ENCODE peak calls at places on chromosomes 12 and 14, in five cellular contexts. U, J, O, Y and H are unnamed samples. For H3K4me1, the result is how much of the 10 kb centered on the place peaks cover.

GRCh38 chr14:101783260-101784016 is 21.9 kb downstream of the PPP2R5C start:
- DNase-seq in U (no peak), J (no peak), O (no peak), Y (no peak), H (peak)

GRCh38 chr14:49857427-49858003 is 4.9 kb upstream of the NEMF start:
- DNase-seq in U (no peak), J (no peak), O (no peak), Y (no peak), H (no peak)

GRCh38 chr12:29043069-29043468 is 106.0 kb upstream of the FAR2 start:
- DNase-seq in U (no peak), J (no peak), O (no peak), Y (no peak), H (no peak)

GRCh38 chr12:1176191-1176590 is 185.2 kb downstream of the ERC1 start:
- DNase-seq in U (no peak), J (no peak), O (no peak), Y (no peak), H (no peak)

GRCh38 chr14:90382491-90383125 is 14.2 kb upstream of the CALM1 start:
- DNase-seq in U (peak), J (peak), O (peak), Y (no peak), H (no peak)

GRCh38 chr12:29024117-29024516 is 125.0 kb upstream of the FAR2 start:
- DNase-seq in U (no peak), J (no peak), O (no peak), Y (no peak), H (no peak)

GRCh38 chr12:16950041-16950677 is 344.2 kb upstream of the LMO3 start:
- DNase-seq in U (no peak), J (no peak), O (no peak), Y (no peak), H (no peak)

GRCh38 chr12:47742253-47742825 is 16.3 kb downstream of the RAPGEF3 start:
- DNase-seq in U (no peak), J (peak), O (peak), Y (peak), H (no peak)

GRCh38 chr12:110927545-110927944 is 7.2 kb upstream of the MYL2 start:
- DNase-seq in U (no peak), J (no peak), O (no peak), Y (no peak), H (no peak)

GRCh38 chr14:51298895-51299294 is 58.8 kb downstream of the TMX1 start:
- DNase-seq in U (no peak), J (no peak), O (no peak), Y (no peak), H (no peak)

GRCh38 chr14:22526210-22526609 is 62.8 kb downstream of the DAD1 start:
- DNase-seq in U (no peak), J (no peak), O (no peak), Y (no peak), H (no peak)

GRCh38 chr12:5586201-5586600 is 154.3 kb downstream of the NTF3 start:
- DNase-seq in U (no peak), J (peak), O (no peak), Y (no peak), H (no peak)

GRCh38 chr12:89421093-89421835 is 69.0 kb upstream of the DUSP6 start:
- DNase-seq in U (no peak), J (no peak), O (no peak), Y (no peak), H (no peak)

GRCh38 chr12:91098942-91099341 is 12.4 kb downstream of the LUM start:
- DNase-seq in U (no peak), J (peak), O (no peak), Y (no peak), H (no peak)

GRCh38 chr12:89417246-89417977 is 65.1 kb upstream of the DUSP6 start:
- DNase-seq in U (no peak), J (no peak), O (no peak), Y (no peak), H (no peak)

GRCh38 chr12:48023386-48023785 is 19.1 kb upstream of the COL2A1 start:
- DNase-seq in U (no peak), J (peak), O (no peak), Y (no peak), H (no peak)

GRCh38 chr12:89988556-89988955 is 279.9 kb upstream of the ATP2B1 start:
- DNase-seq in U (no peak), J (no peak), O (no peak), Y (no peak), H (no peak)

GRCh38 chr14:25953532-25954144 is 644.2 kb downstream of the NOVA1 start:
- DNase-seq in U (peak), J (peak), O (no peak), Y (no peak), H (peak)

GRCh38 chr12:44581642-44582242 is 294.4 kb downstream of the NELL2 start:
- DNase-seq in U (no peak), J (no peak), O (no peak), Y (no peak), H (no peak)

GRCh38 chr14:31568151-31568550 is 6.9 kb downstream of the NUBPL start:
- DNase-seq in U (no peak), J (no peak), O (no peak), Y (no peak), H (no peak)

GRCh38 chr12:122836027-122836921 is 1.0 kb downstream of the HIP1R start:
- DNase-seq in U (no peak), J (peak), O (no peak), Y (peak), H (no peak)

GRCh38 chr14:23123419-23123818 is 4.4 kb upstream of the CEBPE start:
- DNase-seq in U (peak), J (peak), O (peak), Y (peak), H (no peak)

GRCh38 chr14:85205875-85206274 is 324.1 kb upstream of the FLRT2 start:
- DNase-seq in U (no peak), J (no peak), O (no peak), Y (no peak), H (no peak)

GRCh38 chr12:52086366-52086765 is 6.9 kb downstream of the SMIM41 start:
- DNase-seq in U (no peak), J (peak), O (no peak), Y (peak), H (no peak)

GRCh38 chr12:53533476-53533875 is 26.2 kb upstream of the NPFF start:
- DNase-seq in U (no peak), J (no peak), O (no peak), Y (no peak), H (no peak)

GRCh38 chr12:53532026-53532425 is 24.7 kb upstream of the NPFF start:
- DNase-seq in U (no peak), J (no peak), O (no peak), Y (no peak), H (no peak)

GRCh38 chr12:53532524-53533445 is 25.5 kb upstream of the NPFF start:
- DNase-seq in U (no peak), J (no peak), O (no peak), Y (no peak), H (no peak)

GRCh38 chr12:53530920-53531319 is 23.6 kb upstream of the NPFF start:
- DNase-seq in U (no peak), J (no peak), O (no peak), Y (no peak), H (no peak)

GRCh38 chr12:53530056-53530455 is 22.8 kb upstream of the NPFF start:
- DNase-seq in U (no peak), J (no peak), O (no peak), Y (no peak), H (no peak)
- H3K4me1 ChIP-seq in U (under half), J (under half), O (under half), Y (under half), H (under half)

GRCh38 chr12:50079771-50080170 is 5.4 kb upstream of the SMARCD1 start:
- DNase-seq in U (no peak), J (no peak), O (no peak), Y (no peak), H (no peak)
- H3K4me1 ChIP-seq in U (under half), J (under half), O (under half), Y (under half), H (under half)

GRCh38 chr14:55807536-55807935 is 227.5 kb downstream of the KTN1 start:
- DNase-seq in U (no peak), J (peak), O (no peak), Y (no peak), H (no peak)
- H3K4me1 ChIP-seq in U (under half), J (under half), O (under half), Y (under half), H (under half)

GRCh38 chr12:13203028-13203922 is 6.7 kb downstream of the EMP1 start:
- DNase-seq in U (peak), J (no peak), O (no peak), Y (no peak), H (no peak)
- H3K4me1 ChIP-seq in U (half or more), J (under half), O (under half), Y (under half), H (under half)

GRCh38 chr14:63938198-63939005 is 85.6 kb downstream of the SYNE2 start:
- DNase-seq in U (no peak), J (no peak), O (no peak), Y (no peak), H (no peak)

GRCh38 chr14:63939006-63939270 is 86.1 kb downstream of the SYNE2 start:
- DNase-seq in U (no peak), J (no peak), O (no peak), Y (no peak), H (no peak)

GRCh38 chr14:63941023-63941422 is 88.2 kb downstream of the SYNE2 start:
- DNase-seq in U (no peak), J (no peak), O (no peak), Y (no peak), H (no peak)

DNA sequence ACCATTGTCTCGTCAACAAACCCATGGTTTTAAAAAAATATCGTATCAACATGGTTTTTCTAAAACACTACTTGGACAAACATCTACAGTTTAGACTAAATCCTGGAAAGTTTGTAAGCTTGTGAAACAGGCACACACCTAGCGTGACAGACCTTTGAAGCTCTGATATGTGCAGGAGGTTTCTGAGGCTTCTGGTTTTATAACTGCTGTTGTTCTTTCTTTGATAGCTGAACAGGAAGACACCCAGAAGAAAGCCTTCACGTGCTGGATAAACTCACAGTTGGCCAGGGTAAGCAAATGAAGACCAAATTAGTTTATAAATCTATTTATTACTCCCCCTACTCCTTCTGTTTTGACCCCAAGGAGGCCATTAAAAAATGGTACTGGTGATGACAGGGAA is 87.6 kb downstream of the SYNE2 start:
- DNase-seq in U (no peak), J (no peak), O (no peak), Y (no peak), H (no peak)
- H3K4me1 ChIP-seq in U (under half), J (under half), O (under half), Y (under half), H (under half)

DNA sequence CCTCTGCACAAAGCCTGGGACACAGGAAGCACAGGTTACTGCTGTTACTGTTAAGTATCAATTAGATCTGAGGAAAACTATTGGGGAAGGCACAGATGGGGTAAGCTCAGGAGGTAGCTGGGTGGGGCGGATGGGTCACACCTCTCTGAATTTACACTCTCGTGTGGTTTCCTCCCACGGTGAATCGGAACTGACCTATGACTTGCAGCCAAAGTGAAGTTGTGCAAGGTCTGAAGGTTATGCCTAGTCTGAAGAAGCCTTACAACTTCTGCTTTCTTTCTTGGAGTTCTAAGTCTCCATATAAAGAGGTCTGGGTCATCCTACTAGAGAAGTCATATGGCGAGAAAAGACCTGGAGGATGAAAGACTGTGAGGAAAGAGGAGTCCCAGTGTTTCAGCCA is 25.7 kb upstream of the GPATCH2L start:
- DNase-seq in U (no peak), J (no peak), O (no peak), Y (no peak), H (no peak)
- H3K4me1 ChIP-seq in U (under half), J (under half), O (under half), Y (under half), H (under half)

DNA sequence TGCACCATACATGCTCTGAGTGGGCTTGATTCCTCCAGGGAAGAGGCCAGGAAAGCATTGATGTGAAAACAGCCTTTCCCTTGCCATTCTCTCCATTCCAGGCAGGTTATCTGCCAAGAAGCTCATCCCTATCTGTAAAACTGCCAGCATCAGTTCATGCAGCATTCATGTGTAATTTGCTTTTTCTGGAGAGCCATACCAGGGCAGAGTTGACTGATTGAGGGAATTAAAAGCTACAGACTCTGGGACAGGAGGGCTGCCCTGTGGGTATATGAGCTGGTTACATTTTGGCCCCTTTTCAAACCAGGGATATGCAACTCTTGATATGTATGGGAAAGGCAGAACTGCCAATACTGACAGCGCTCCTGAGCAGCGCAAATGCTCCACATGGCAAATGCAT is 53.6 kb downstream of the SYT1 start:
- DNase-seq in U (no peak), J (no peak), O (no peak), Y (no peak), H (no peak)
- H3K4me1 ChIP-seq in U (under half), J (under half), O (under half), Y (under half), H (under half)